ENCODE peak calls at places on chromosome 22, in ten cellular contexts. V is GM23338, N is LNCaP clone FGC, G is psoas muscle, M is astrocyte of the spinal cord, B is body of pancreas, P is neural progenitor cell, R is fibroblast of lung, W is WERI-Rb-1, L is tibial nerve. J is an unnamed sample.

GRCh38 chr22:27905638-27906037 is 13.4 kb downstream of the PITPNB start:
- DNase-seq in P (no peak), G (no peak), B (no peak), L (no peak), W (no peak), N (no peak), M (no peak), V (no peak), R (no peak), J (peak)

GRCh38 chr22:30097861-30098260 is 17.6 kb downstream of the HORMAD2 start:
- DNase-seq in R (peak), B (no peak), P (no peak), W (no peak), N (no peak), L (no peak), M (no peak), V (no peak), G (no peak), J (no peak)

GRCh38 chr22:35192121-35192918 is 65.0 kb upstream of the HMGXB4 start:
- DNase-seq in W (no peak), R (peak), L (no peak), B (no peak), M (no peak), V (no peak), N (no peak), P (no peak), G (no peak), J (no peak)

GRCh38 chr22:48554893-48555552 is 1272.7 kb downstream of the BRD1 start:
- DNase-seq in W (peak), V (peak), L (no peak), B (no peak), N (no peak), R (peak), M (no peak), P (peak), G (no peak), J (no peak)

GRCh38 chr22:24985824-24986214 is 33.3 kb downstream of the KIAA1671 start:
- DNase-seq in V (no peak), N (no peak), B (no peak), W (no peak), P (no peak), G (no peak), L (no peak), R (peak), M (peak), J (peak)

GRCh38 chr22:29335656-29336055 is 20.2 kb upstream of the RASL10A start:
- DNase-seq in M (no peak), R (no peak), L (no peak), V (no peak), N (no peak), B (no peak), W (no peak), G (no peak), P (no peak), J (no peak)

GRCh38 chr22:50171319-50171964 is 911 bp downstream of the PANX2 start:
- DNase-seq in G (no peak), B (no peak), N (no peak), W (no peak), P (no peak), V (peak), R (no peak), M (no peak), L (no peak), J (peak)

GRCh38 chr22:50059185-50059880 is 1.2 kb upstream of the TTLL8 start:
- DNase-seq in P (peak), R (no peak), V (peak), B (no peak), W (peak), L (no peak), N (no peak), G (no peak), M (no peak), J (peak)

GRCh38 chr22:38762607-38763006 is 6.8 kb upstream of the SUN2 start:
- DNase-seq in L (no peak), V (no peak), W (peak), M (no peak), N (no peak), P (no peak), R (no peak), B (no peak), G (no peak), J (no peak)

GRCh38 chr22:44963055-44963454 is 46.8 kb downstream of the PHF21B start:
- DNase-seq in B (no peak), R (no peak), L (no peak), V (no peak), G (no peak), N (no peak), P (no peak), M (no peak), W (no peak), J (no peak)

DNA sequence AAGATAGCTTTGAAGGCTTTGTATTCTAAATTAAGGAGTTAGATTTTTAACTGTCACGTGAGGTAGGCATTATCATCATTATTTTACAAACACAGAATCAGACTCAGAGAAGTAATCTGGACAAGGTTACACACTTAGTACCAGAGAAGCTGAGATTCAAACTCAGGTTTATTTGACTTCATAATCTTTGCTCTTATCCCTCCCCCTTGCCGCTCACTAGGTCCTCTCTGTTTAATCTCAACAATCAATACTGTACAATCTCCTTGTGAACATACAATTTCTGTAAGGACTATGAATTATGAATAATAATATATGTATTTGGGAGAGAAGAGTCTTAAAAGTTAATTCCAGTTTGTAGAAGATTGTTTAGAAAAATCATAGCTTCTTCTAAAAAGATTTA is 5.2 kb upstream of the DNAJB7 start:
- DNase-seq in P (no peak), B (no peak), W (no peak), M (no peak), V (no peak), N (no peak), G (no peak), L (no peak), R (no peak), J (no peak)
- H3K4me3 ChIP-seq in P (no peak), B (no peak), W (no peak), M (no peak), V (no peak), N (no peak), G (no peak), L (no peak), R (no peak), J (no peak)

GRCh38 chr22:46122511-46122971 is 27.8 kb upstream of the PPARA start:
- DNase-seq in V (peak), B (peak), N (no peak), L (peak), R (no peak), W (peak), P (peak), M (no peak), G (peak), J (peak)
- TF ChIP-seq CTCF in V (peak), B (peak), N (peak), L (peak), R (peak), W (peak), P (peak), M (peak), G (peak), J (peak)

DNA sequence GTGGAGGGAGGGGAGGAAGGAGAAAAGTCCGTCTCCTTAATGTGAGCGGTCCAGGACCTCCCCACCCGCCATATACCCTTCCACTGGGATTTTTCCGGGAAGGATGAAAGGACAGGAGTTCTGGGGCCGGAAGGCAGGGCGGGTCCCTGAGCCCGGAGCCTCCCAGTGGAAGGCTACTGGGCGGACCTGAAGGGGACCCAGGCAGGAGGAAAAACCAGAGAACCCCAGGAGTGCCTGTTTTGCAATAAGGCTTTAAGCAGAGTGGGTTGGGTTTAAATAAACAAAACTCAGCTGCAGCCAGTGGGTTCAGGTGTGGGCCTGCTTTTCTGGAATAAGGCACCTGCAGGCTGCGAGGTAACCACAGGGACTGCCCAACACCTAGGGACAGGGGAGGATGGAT is 1.7 kb upstream of the CELSR1 start:
- DNase-seq in M (no peak), N (no peak), P (no peak), W (no peak), G (peak), V (no peak), B (no peak), R (no peak), L (no peak), J (no peak)
- H3K4me3 ChIP-seq in M (peak), N (no peak), P (peak), W (no peak), G (no peak), V (peak), B (no peak), R (no peak), L (no peak), J (no peak)

DNA sequence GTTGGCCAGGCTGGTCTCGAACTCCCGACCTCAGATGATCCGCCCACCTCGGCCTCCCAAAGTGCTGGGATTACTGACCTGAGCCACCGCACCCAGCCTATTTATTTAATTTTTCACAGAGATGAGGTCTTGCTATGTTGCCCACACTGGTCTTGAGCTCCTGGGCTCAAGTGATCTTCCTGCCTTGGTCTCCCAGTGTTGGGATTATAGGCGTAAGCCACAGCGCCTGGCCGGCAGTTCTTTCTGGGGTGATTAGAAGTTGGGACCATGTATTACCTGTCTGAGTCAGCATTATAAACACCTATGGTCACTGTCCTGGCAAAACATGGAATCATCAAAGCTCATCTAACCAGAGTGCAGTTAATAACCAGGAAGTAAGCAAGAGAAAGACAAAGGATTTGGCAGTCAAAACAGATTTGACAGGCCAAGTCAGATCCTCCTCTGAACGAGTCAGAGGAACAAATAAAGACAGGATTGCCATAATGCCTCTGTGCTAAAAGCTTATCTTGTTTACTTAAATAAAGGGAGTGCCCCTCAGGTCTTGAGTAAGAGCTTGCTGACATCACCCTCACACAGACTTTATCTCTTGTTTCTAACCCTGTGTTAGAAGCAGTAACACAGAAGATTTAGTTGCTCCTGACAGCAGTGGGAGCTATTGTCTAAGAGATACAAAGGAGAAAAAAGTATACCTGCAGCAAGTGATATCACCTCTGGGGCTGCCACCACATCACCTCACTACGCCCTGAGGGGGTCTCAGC is 3.7 kb downstream of the SERPIND1 start:
- DNase-seq in W (peak), R (peak), V (no peak), P (no peak), L (no peak), B (no peak), G (no peak), M (peak), N (peak), J (peak)
- TF ChIP-seq CTCF in W (no peak), R (no peak), V (no peak), P (no peak), L (no peak), B (peak), G (no peak), M (no peak), N (peak), J (peak)

DNA sequence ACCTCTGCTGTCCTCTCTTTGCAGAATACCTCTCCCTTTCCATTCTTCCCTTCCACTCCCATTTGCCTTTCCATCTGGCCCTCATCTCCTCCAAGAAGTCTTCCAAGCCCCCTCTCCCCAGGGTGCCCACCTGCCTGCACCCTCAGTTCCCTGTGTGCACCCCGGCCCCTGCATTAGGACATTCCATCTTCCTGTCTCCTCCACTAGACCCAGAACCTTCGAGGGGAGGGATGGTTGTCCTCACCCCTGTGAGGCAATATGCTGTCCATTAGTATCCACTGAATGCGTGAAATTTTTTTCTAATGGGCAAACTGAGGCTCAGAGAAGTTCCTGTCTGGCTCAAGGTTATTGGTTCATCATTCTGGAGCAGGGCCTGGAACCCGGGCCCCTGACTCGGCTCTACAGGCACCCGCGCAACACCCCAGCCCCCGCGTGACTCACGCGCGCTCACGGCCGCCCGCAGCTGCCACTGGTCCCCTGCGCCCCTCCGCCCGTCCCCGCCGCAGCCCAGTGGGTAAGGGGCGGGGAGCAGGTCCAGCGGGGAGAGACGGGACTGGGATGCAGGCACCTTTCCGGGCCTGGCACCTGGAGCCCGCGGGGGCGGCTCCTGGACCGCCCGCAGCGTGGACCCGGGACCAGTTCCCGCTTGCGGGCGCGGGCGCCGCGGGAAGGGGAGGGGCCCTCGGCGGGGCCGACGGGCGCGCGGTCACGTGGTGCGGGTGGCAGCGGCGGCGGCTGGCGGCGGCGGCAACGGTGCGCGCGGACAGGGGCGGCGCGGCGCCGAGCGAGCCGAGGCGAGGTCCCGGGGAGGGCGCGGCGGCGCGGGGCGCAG is 7.0 kb downstream of the SEPTIN3 start:
- DNase-seq in B (peak), R (no peak), L (no peak), M (no peak), W (peak), P (peak), V (peak), N (no peak), G (peak), J (peak)
- H3K4me3 ChIP-seq in B (no peak), R (no peak), L (peak), M (peak), W (peak), P (peak), V (peak), N (peak), G (peak), J (peak)

DNA sequence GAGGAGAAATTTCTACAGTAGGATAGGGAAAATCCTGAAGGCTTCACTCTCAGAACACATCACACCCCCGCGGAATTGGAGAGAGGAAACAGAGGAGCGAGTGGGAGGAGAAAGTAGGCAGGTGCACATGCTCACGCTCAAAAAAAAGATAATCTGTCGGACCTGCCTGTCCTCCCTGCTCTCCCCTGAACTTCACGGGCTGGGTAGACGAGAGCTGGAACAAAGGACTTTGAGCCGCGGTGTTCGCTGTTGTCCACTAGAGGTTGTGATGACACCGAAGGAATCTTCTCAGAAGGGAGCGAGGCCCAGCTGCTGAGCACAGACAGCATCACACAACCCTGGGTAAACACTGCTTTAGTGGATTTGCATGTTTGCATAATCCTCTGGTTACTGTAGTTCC is 5.0 kb downstream of the SEZ6L start:
- DNase-seq in W (peak), G (no peak), M (no peak), L (no peak), P (peak), R (no peak), B (no peak), V (peak), N (no peak), J (no peak)
- TF ChIP-seq CTCF in W (peak), G (no peak), M (no peak), L (no peak), P (peak), R (no peak), B (no peak), V (peak), N (peak), J (no peak)

GRCh38 chr22:40498454-40499186 is 128.2 kb downstream of the SGSM3 start:
- DNase-seq in M (peak), V (peak), L (no peak), B (no peak), R (peak), W (no peak), G (no peak), N (peak), P (no peak), J (peak)
- H3K4me3 ChIP-seq in M (no peak), V (no peak), L (no peak), B (no peak), R (peak), W (no peak), G (no peak), N (no peak), P (no peak), J (no peak)

GRCh38 chr22:37486224-37486845 is at the start of gene MFNG:
- DNase-seq in B (peak), M (peak), G (peak), W (peak), R (peak), V (peak), P (peak), L (peak), N (no peak), J (peak)
- TF ChIP-seq CTCF in B (no peak), M (no peak), G (no peak), W (no peak), R (no peak), V (peak), P (peak), L (no peak), N (no peak), J (no peak)

GRCh38 chr22:19478466-19479357 is at the start of gene UFD1:
- DNase-seq in L (peak), R (peak), M (peak), G (peak), V (peak), W (peak), P (peak), B (peak), N (peak), J (peak)

GRCh38 chr22:19477321-19478085 is 1.5 kb downstream of the UFD1 start:
- DNase-seq in W (no peak), P (no peak), R (peak), B (no peak), M (peak), L (no peak), G (no peak), N (no peak), V (no peak), J (no peak)

GRCh38 chr22:19473578-19473977 is 5.4 kb downstream of the UFD1 start:
- DNase-seq in P (no peak), N (no peak), W (peak), V (no peak), L (no peak), R (no peak), M (no peak), B (no peak), G (peak), J (no peak)

GRCh38 chr22:19478086-19478392 is 954 bp downstream of the UFD1 start:
- DNase-seq in G (no peak), R (no peak), V (no peak), B (no peak), L (no peak), M (no peak), P (no peak), W (no peak), N (no peak), J (no peak)

DNA sequence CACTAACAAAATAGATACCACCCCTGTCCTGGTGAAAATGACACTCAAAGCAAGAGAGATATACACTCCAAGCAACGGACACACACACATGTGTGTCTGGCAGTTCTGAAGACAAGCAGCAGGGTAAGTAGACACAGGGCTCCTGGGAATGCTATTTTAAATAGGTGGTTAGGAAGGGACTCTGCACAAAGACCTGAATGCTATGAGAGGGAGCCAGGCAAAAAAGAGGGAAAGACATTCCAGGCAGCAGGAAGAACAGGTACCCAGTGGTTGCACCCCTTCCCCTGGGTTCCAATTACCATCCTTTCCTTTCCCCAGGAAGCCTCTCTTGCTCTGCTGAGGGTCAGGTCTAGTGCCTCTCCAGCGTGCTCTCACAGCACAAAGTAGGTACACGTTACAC is 3.0 kb downstream of the UFD1 start:
- DNase-seq in R (no peak), W (no peak), B (no peak), V (no peak), P (no peak), L (no peak), M (no peak), N (no peak), G (no peak), J (no peak)
- H3K4me3 ChIP-seq in R (no peak), W (no peak), B (no peak), V (no peak), P (no peak), L (no peak), M (no peak), N (no peak), G (no peak), J (no peak)